ENCODE peak calls at places on chromosomes 2 and 18, in five cellular contexts. U, E, X, P and W are unnamed samples.
A peak's percentile ranks its signal among the peaks of the same experiment; 100 is the strongest.

GRCh38 chr18:72409923-72410322 is 134.2 kb downstream of the CBLN2 start:
- DNase-seq in U (no peak), E (no peak), X (no peak), P (no peak), W (no peak)

GRCh38 chr18:60162390-60162789 is 210.2 kb downstream of the MC4R start:
- DNase-seq in U (no peak), E (no peak), X (no peak), P (no peak), W (no peak)

GRCh38 chr2:40540026-40540425 is 88.1 kb upstream of the SLC8A1 start:
- DNase-seq in U (no peak), E (no peak), X (no peak), P (no peak), W (no peak)

GRCh38 chr2:73836141-73836943 is 7.6 kb downstream of the STAMBP start:
- DNase-seq in U (no peak), E (peak; percentile 42), X (no peak), P (no peak), W (no peak)

GRCh38 chr2:15750822-15751221 is 159.2 kb downstream of the DDX1 start:
- DNase-seq in U (no peak), E (no peak), X (peak; percentile 14), P (no peak), W (no peak)

GRCh38 chr18:79394438-79395307 is 1.1 kb upstream of the NFATC1 start:
- DNase-seq in U (no peak), E (no peak), X (peak; percentile 85), P (no peak), W (peak; percentile 33)

GRCh38 chr2:43370705-43371104 is 144.3 kb upstream of the ZFP36L2 start:
- DNase-seq in U (peak; percentile 40), E (no peak), X (no peak), P (no peak), W (no peak)

GRCh38 chr18:36130883-36131653 is 1.4 kb downstream of the ELP2 start:
- DNase-seq in U (no peak), E (peak; percentile 15), X (no peak), P (no peak), W (no peak)

GRCh38 chr2:95722331-95722730 is 130.5 kb downstream of the TRIM43 start:
- DNase-seq in U (no peak), E (no peak), X (no peak), P (no peak), W (no peak)

GRCh38 chr2:230583593-230583992 is 129.0 kb upstream of the CAB39 start:
- DNase-seq in U (no peak), E (no peak), X (no peak), P (no peak), W (no peak)

GRCh38 chr18:29652797-29653196 is 1389.7 kb downstream of the DSC3 start:
- DNase-seq in U (no peak), E (no peak), X (no peak), P (no peak), W (peak; percentile 37)

GRCh38 chr18:76584414-76585310 is 89.6 kb upstream of the ZNF516 start:
- DNase-seq in U (no peak), E (no peak), X (peak; percentile 31), P (no peak), W (no peak)

DNA sequence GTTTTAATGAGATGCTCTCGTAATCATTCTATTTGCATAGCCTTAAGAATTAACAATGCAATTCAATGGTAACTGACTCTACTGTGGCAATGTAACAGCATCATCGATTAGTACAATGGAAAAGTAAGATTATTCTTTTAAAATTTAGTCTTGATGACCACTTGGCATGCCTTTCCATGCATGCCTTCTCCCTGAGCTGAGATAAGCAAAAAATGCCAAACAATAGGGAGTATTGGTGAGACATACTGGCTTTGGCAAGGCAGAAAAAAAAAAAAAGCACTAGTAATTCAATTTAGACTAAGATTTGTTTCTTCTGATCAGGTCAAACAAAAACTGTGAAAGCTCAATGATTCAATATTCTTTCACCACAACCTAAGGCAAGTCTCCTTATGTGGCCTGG is 110.8 kb upstream of the TRIB2 start:
- DNase-seq in U (no peak), E (no peak), X (no peak), P (no peak), W (no peak)
- H3K4me3 ChIP-seq in U (no peak overlapping the region), E (no peak overlapping the region), X (no peak overlapping the region), P (no peak overlapping the region), W (no peak overlapping the region)

GRCh38 chr18:34816183-34816582 is 106.1 kb downstream of the DTNA start:
- DNase-seq in U (no peak), E (no peak), X (no peak), P (no peak), W (no peak)

GRCh38 chr18:34817636-34818035 is 107.5 kb downstream of the DTNA start:
- DNase-seq in U (no peak), E (no peak), X (no peak), P (no peak), W (no peak)

GRCh38 chr18:34820360-34820759 is 110.3 kb downstream of the DTNA start:
- DNase-seq in U (no peak), E (no peak), X (no peak), P (no peak), W (no peak)

GRCh38 chr18:34818069-34818468 is 108.0 kb downstream of the DTNA start:
- DNase-seq in U (no peak), E (no peak), X (no peak), P (no peak), W (no peak)

GRCh38 chr18:34821669-34822210 is 111.6 kb downstream of the DTNA start:
- DNase-seq in U (no peak), E (no peak), X (peak; percentile 50), P (no peak), W (no peak)
- TF ChIP-seq CTCF in U (no peak), E (no peak), X (peak; percentile 54), P (no peak), W (no peak)

DNA sequence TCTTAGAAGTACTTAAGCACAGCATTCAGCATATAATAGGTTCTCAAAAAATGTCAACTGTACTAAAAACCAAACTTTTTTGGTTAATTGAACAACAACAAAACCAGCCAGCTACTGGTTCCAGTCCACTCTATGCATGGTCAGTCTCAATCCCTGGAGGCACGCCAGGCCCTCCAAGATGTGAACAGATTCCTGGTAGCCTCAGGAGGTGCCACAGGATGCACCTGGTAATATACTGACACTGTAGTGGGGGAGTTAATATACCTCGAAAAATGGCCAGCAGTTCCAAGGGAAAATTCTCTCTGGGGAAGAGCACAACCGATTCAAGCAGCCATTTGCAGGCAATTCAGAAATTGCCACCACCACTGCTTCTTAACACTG is 3.6 kb downstream of the MGAT4A start:
- DNase-seq in U (no peak), E (no peak), X (no peak), P (no peak), W (no peak)
- H3K4me3 ChIP-seq in U (no peak overlapping the region), E (no peak overlapping the region), X (no peak overlapping the region), P (no peak overlapping the region), W (no peak overlapping the region)

GRCh38 chr2:18074476-18074875 is 196.0 kb downstream of the KCNS3 start:
- DNase-seq in U (no peak), E (no peak), X (no peak), P (no peak), W (peak; percentile 9)
- TF ChIP-seq CTCF in U (no peak), E (no peak), X (no peak), P (no peak), W (no peak)

GRCh38 chr2:36869606-36870005 is 96.7 kb downstream of the STRN start:
- DNase-seq in U (no peak), E (no peak), X (no peak), P (no peak), W (no peak)

GRCh38 chr2:36871068-36871707 is 95.1 kb downstream of the STRN start:
- DNase-seq in U (no peak), E (no peak), X (no peak), P (no peak), W (peak; percentile 66)
- H3K4me3 ChIP-seq in U (no peak overlapping the region), E (no peak overlapping the region), X (no peak overlapping the region), P (no peak overlapping the region), W (no peak overlapping the region)

DNA sequence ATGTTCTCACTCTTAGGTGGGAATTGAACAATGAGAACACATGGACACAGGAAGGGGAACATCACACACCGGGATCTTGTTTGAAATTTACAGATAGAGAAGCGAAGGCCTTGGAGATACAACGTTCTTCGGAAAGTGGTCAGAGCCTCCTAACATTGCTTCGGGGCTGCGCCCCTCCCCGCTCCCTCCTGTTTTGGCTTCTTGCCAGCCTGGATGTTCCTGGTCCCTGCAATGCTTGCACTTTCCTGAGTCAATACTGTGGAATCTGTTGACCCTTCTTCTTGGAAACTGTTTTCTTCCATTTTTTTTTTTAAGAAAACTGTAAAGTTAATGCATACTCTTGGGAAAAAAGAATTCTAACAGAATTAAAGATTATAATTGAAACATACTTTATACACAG is 360.8 kb downstream of the SOCS6 start:
- DNase-seq in U (no peak), E (no peak), X (no peak), P (no peak), W (no peak)
- TF ChIP-seq CTCF in U (no peak), E (no peak), X (no peak), P (no peak), W (no peak)

DNA sequence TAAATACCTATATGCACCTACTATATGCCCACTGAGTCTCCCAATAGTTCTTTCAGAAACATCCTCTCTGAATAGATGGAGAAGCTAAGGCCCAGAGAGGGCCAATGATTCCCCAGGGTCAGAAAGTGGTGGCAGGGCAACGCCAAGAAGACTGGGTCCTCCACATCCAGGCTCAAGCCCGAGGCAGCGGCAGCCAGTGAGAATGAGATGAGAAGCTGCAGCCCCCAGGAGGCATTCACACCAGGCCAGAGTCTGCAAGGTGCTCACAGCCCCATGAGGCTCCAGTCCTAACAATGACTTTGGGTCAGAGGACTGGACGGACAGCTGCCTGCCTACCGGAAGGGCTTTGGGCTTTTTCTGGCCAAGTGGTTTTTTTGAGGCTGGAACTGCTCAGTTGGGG is 3.5 kb downstream of the TEX261 start:
- DNase-seq in U (no peak), E (no peak), X (peak; percentile 19), P (no peak), W (no peak)
- H3K4me3 ChIP-seq in U (no peak overlapping the region), E (no peak overlapping the region), X (no peak overlapping the region), P (no peak overlapping the region), W (no peak overlapping the region)